ENCODE peak calls at places on chromosomes 5 and 9, in six cellular contexts. One of them, this sample, is unnamed. For H3K36me3, the result is how much of the 10 kb centered on the place peaks cover.

GRCh38 chr9:135607401-135608293 is 31.7 kb downstream of the GLT6D1 start:
- DNase-seq in keratinocyte: no peak
- DNase-seq in endothelial cell of umbilical vein: no peak
- DNase-seq in SK-N-SH: peak
- DNase-seq in heart right ventricle: no peak
- DNase-seq in K562: no peak
- DNase-seq in this sample: no peak

GRCh38 chr5:116536279-116537161 is 38.1 kb downstream of the SEMA6A start:
- DNase-seq in keratinocyte: no peak
- DNase-seq in endothelial cell of umbilical vein: no peak
- DNase-seq in SK-N-SH: no peak
- DNase-seq in heart right ventricle: no peak
- DNase-seq in K562: no peak
- DNase-seq in this sample: no peak

GRCh38 chr5:177085985-177086917 is at the start of gene FGFR4:
- DNase-seq in keratinocyte: peak
- DNase-seq in endothelial cell of umbilical vein: no peak
- DNase-seq in SK-N-SH: peak
- DNase-seq in heart right ventricle: peak
- DNase-seq in K562: peak
- DNase-seq in this sample: no peak

GRCh38 chr9:14652729-14653377 is 40.4 kb downstream of the ZDHHC21 start:
- DNase-seq in keratinocyte: no peak
- DNase-seq in endothelial cell of umbilical vein: peak
- DNase-seq in SK-N-SH: peak
- DNase-seq in heart right ventricle: no peak
- DNase-seq in K562: no peak
- DNase-seq in this sample: no peak

GRCh38 chr5:7503564-7503963 is 107.6 kb downstream of the ADCY2 start:
- DNase-seq in keratinocyte: no peak
- DNase-seq in endothelial cell of umbilical vein: no peak
- DNase-seq in SK-N-SH: no peak
- DNase-seq in heart right ventricle: no peak
- DNase-seq in K562: no peak
- DNase-seq in this sample: no peak

GRCh38 chr5:135313946-135314345 is 85.1 kb downstream of the MACROH2A1 start:
- DNase-seq in keratinocyte: no peak
- DNase-seq in endothelial cell of umbilical vein: no peak
- DNase-seq in SK-N-SH: no peak
- DNase-seq in heart right ventricle: no peak
- DNase-seq in K562: no peak
- DNase-seq in this sample: no peak

GRCh38 chr5:132253008-132253441 is 4.5 kb upstream of the PDLIM4 start:
- DNase-seq in keratinocyte: no peak
- DNase-seq in endothelial cell of umbilical vein: no peak
- DNase-seq in SK-N-SH: no peak
- DNase-seq in heart right ventricle: no peak
- DNase-seq in K562: no peak
- DNase-seq in this sample: no peak

GRCh38 chr5:38466444-38467189 is 89.8 kb downstream of the LIFR start:
- DNase-seq in keratinocyte: no peak
- DNase-seq in endothelial cell of umbilical vein: peak
- DNase-seq in SK-N-SH: no peak
- DNase-seq in heart right ventricle: peak
- DNase-seq in K562: no peak
- DNase-seq in this sample: no peak

GRCh38 chr5:80142996-80143395 is 107.8 kb downstream of the THBS4 start:
- DNase-seq in keratinocyte: no peak
- DNase-seq in endothelial cell of umbilical vein: no peak
- DNase-seq in SK-N-SH: no peak
- DNase-seq in heart right ventricle: no peak
- DNase-seq in K562: no peak
- DNase-seq in this sample: no peak

GRCh38 chr9:87596862-87597261 is 99.2 kb downstream of the DAPK1 start:
- DNase-seq in keratinocyte: no peak
- DNase-seq in endothelial cell of umbilical vein: no peak
- DNase-seq in SK-N-SH: no peak
- DNase-seq in heart right ventricle: peak
- DNase-seq in K562: no peak
- DNase-seq in this sample: no peak

GRCh38 chr9:82091100-82091499 is 102.5 kb downstream of the SPATA31D1 start:
- DNase-seq in keratinocyte: no peak
- DNase-seq in endothelial cell of umbilical vein: no peak
- DNase-seq in SK-N-SH: no peak
- DNase-seq in heart right ventricle: no peak
- DNase-seq in K562: no peak
- DNase-seq in this sample: no peak

GRCh38 chr9:93183663-93184438 is at the start of gene WNK2:
- DNase-seq in keratinocyte: no peak
- DNase-seq in endothelial cell of umbilical vein: no peak
- DNase-seq in SK-N-SH: peak
- DNase-seq in heart right ventricle: peak
- DNase-seq in K562: peak
- DNase-seq in this sample: no peak

GRCh38 chr5:32170303-32171170 is 3.6 kb downstream of the GOLPH3 start:
- DNase-seq in keratinocyte: no peak
- DNase-seq in endothelial cell of umbilical vein: peak
- DNase-seq in SK-N-SH: peak
- DNase-seq in heart right ventricle: no peak
- DNase-seq in K562: no peak
- DNase-seq in this sample: peak

GRCh38 chr9:112863214-112863613 is 27.5 kb downstream of the SLC46A2 start:
- DNase-seq in keratinocyte: no peak
- DNase-seq in endothelial cell of umbilical vein: no peak
- DNase-seq in SK-N-SH: no peak
- DNase-seq in heart right ventricle: peak
- DNase-seq in K562: no peak
- DNase-seq in this sample: no peak

GRCh38 chr9:79639354-79639753 is 67.6 kb downstream of the TLE4 start:
- DNase-seq in keratinocyte: no peak
- DNase-seq in endothelial cell of umbilical vein: no peak
- DNase-seq in SK-N-SH: no peak
- DNase-seq in heart right ventricle: no peak
- DNase-seq in K562: no peak
- DNase-seq in this sample: no peak

GRCh38 chr9:133960568-133961129 is 31.5 kb downstream of the VAV2 start:
- DNase-seq in keratinocyte: no peak
- DNase-seq in endothelial cell of umbilical vein: peak
- DNase-seq in SK-N-SH: no peak
- DNase-seq in heart right ventricle: no peak
- DNase-seq in K562: no peak
- DNase-seq in this sample: no peak

DNA sequence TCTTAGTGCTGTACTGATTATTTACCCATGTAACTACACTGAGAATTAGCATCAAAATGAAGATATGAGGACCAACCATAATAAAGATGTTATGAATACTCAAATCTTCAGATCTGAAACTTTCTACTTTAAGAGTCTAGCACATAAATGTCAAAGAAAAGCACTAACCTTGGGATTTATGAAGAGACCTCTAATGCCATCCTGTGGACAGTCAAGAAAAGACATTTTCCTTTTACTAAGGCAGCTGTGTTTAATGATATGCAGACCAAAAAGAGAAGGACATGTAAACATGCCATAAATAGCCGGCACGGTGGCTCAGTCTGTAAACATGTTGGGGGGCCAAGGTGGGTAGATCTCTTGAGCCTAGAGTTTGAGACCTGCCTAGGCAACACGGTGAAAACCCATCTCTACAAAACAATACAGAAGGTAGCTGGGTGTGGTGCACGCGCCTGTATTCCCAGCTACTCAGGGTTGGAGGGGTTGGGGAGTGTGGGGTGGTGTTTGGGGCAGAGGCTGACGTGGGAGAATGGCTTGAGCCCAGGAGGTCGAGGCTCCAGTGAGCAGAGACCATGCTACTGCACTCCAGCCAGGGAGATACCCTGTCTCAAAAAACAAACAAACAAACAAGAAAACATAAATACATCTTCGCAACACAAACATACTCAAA is 266.9 kb upstream of the TYRP1 start:
- DNase-seq in keratinocyte: no peak
- DNase-seq in endothelial cell of umbilical vein: peak
- DNase-seq in SK-N-SH: no peak
- DNase-seq in heart right ventricle: no peak
- DNase-seq in K562: no peak
- DNase-seq in this sample: no peak
- TF ChIP-seq CTCF in keratinocyte: no peak
- TF ChIP-seq CTCF in endothelial cell of umbilical vein: peak
- TF ChIP-seq CTCF in SK-N-SH: peak
- TF ChIP-seq CTCF in heart right ventricle: peak
- TF ChIP-seq CTCF in K562: no peak
- TF ChIP-seq CTCF in this sample: no peak

DNA sequence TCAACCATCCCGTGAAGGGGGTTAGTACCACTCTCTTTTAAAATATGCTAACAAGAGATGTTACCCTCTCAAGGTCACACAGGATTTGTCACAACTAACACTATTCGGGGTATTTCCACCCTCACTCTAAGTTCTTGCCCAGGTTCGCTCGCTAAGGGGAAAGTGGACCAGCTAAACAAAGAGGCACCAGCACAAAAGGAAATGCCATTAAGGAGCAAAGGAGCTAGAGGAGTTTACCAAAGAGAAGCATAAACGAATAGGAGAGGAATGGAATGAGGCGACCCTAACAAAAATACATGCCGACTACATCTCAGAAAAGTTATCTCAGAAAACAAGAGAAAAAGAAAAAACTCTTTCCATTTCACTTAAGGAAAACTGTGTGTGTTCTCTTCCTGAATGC is 170.9 kb downstream of the DCP2 start:
- DNase-seq in keratinocyte: no peak
- DNase-seq in endothelial cell of umbilical vein: peak
- DNase-seq in SK-N-SH: no peak
- DNase-seq in heart right ventricle: no peak
- DNase-seq in K562: no peak
- DNase-seq in this sample: no peak
- H3K36me3 ChIP-seq in keratinocyte: under half
- H3K36me3 ChIP-seq in endothelial cell of umbilical vein: under half
- H3K36me3 ChIP-seq in SK-N-SH: under half
- H3K36me3 ChIP-seq in heart right ventricle: under half
- H3K36me3 ChIP-seq in K562: under half
- H3K36me3 ChIP-seq in this sample: under half

GRCh38 chr9:104388071-104388470 is 116.0 kb upstream of the OR13F1 start:
- DNase-seq in keratinocyte: no peak
- DNase-seq in endothelial cell of umbilical vein: no peak
- DNase-seq in SK-N-SH: no peak
- DNase-seq in heart right ventricle: no peak
- DNase-seq in K562: no peak
- DNase-seq in this sample: no peak

GRCh38 chr9:104386425-104387069 is 117.5 kb upstream of the OR13F1 start:
- DNase-seq in keratinocyte: no peak
- DNase-seq in endothelial cell of umbilical vein: peak
- DNase-seq in SK-N-SH: peak
- DNase-seq in heart right ventricle: no peak
- DNase-seq in K562: no peak
- DNase-seq in this sample: no peak

DNA sequence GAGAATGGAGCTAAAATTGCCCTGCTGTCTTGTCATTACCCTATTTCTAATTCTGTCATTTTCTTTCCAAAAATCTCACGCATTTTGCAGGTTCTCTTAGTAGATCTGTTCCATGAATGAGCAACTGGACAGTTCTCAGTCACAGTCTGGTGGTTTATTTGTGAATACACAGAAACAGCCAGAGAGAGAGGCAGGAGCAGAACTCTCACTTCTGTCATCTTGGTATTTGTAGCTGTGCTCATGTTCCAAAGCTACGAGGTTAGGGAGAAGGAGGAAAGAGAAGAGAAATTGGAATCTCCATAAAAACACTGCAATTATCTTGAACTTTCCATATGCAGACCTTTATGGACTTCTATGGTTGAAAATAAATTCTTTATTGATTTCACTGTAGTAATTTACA is 118.0 kb upstream of the OR13F1 start:
- DNase-seq in keratinocyte: no peak
- DNase-seq in endothelial cell of umbilical vein: no peak
- DNase-seq in SK-N-SH: no peak
- DNase-seq in heart right ventricle: no peak
- DNase-seq in K562: no peak
- DNase-seq in this sample: no peak
- H3K4me3 ChIP-seq in keratinocyte: no peak
- H3K4me3 ChIP-seq in endothelial cell of umbilical vein: no peak
- H3K4me3 ChIP-seq in SK-N-SH: no peak
- H3K4me3 ChIP-seq in heart right ventricle: no peak
- H3K4me3 ChIP-seq in K562: no peak
- H3K4me3 ChIP-seq in this sample: no peak

DNA sequence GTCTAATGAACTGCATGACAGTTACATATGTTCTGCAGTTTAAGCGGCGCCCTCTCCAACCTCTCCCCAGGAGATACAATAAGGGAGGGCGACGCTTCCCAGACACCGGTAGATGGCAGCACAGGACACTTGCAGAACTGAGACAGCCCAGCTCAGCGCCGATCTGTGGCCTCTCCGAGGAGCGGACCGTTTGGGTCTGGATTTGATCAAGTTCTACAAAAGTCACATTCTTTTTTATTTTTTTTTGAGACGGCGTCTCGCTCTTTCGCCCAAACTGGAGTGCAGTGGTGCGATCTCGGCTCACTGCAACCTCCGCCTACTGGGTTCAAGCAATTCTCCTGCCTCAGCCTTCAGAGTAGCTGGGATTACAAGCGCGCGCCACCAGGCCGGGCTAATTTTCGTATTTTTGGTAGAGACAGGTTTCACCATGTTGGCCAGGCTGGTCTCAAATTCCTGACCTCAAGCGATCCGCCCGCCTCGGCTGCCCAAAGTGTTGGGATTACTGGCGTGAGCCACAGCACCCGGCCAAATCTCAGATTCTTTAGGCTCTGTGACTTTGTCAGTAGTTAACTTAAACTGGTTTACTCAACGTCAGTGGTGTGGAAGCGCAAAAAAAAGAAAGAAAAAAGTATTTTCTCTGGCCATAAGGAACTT is 1.4 kb upstream of the ATOSB start:
- DNase-seq in keratinocyte: peak
- DNase-seq in endothelial cell of umbilical vein: peak
- DNase-seq in SK-N-SH: peak
- DNase-seq in heart right ventricle: peak
- DNase-seq in K562: peak
- DNase-seq in this sample: peak
- TF ChIP-seq CTCF in keratinocyte: peak
- TF ChIP-seq CTCF in endothelial cell of umbilical vein: peak
- TF ChIP-seq CTCF in SK-N-SH: peak
- TF ChIP-seq CTCF in heart right ventricle: peak
- TF ChIP-seq CTCF in K562: peak
- TF ChIP-seq CTCF in this sample: peak

GRCh38 chr5:150444770-150445169 is 4.8 kb downstream of the RPS14 start:
- DNase-seq in keratinocyte: no peak
- DNase-seq in endothelial cell of umbilical vein: no peak
- DNase-seq in SK-N-SH: no peak
- DNase-seq in heart right ventricle: no peak
- DNase-seq in K562: no peak
- DNase-seq in this sample: no peak
- H3K36me3 ChIP-seq in keratinocyte: under half
- H3K36me3 ChIP-seq in endothelial cell of umbilical vein: under half
- H3K36me3 ChIP-seq in SK-N-SH: half or more
- H3K36me3 ChIP-seq in heart right ventricle: half or more
- H3K36me3 ChIP-seq in K562: half or more
- H3K36me3 ChIP-seq in this sample: under half

GRCh38 chr9:68704498-68704803 is 589 bp upstream of the PIP5K1B start:
- DNase-seq in keratinocyte: no peak
- DNase-seq in endothelial cell of umbilical vein: no peak
- DNase-seq in SK-N-SH: no peak
- DNase-seq in heart right ventricle: no peak
- DNase-seq in K562: no peak
- DNase-seq in this sample: no peak
- H3K4me3 ChIP-seq in keratinocyte: no peak
- H3K4me3 ChIP-seq in endothelial cell of umbilical vein: peak
- H3K4me3 ChIP-seq in SK-N-SH: no peak
- H3K4me3 ChIP-seq in heart right ventricle: peak
- H3K4me3 ChIP-seq in K562: peak
- H3K4me3 ChIP-seq in this sample: no peak